ENCODE peak calls at places on chromosomes 11 and 22, in four cellular contexts. H, I, F and W are unnamed samples.
A peak's percentile ranks its signal among the peaks of the same experiment; 100 is the strongest.

GRCh38 chr11:118791015-118791960 is at the start of gene DDX6:
- DNase-seq in H (peak; percentile 91), I (peak; percentile 88), F (peak; percentile 86), W (peak; percentile 70)

GRCh38 chr11:27040302-27041115 is at the start of gene BBOX1:
- DNase-seq in H (no peak), I (peak; percentile 83), F (no peak), W (no peak)

GRCh38 chr11:8006349-8006977 is 19.3 kb downstream of the EIF3F start:
- DNase-seq in H (peak; percentile 69), I (peak; percentile 63), F (peak; percentile 36), W (no peak)

GRCh38 chr22:27224485-27225364 is 567.3 kb downstream of the MIAT start:
- DNase-seq in H (no peak), I (no peak), F (no peak), W (no peak)

GRCh38 chr11:117232911-117233409 is 489 bp downstream of the RNF214 start:
- DNase-seq in H (peak; percentile 67), I (peak; percentile 26), F (peak; percentile 9), W (no peak)

GRCh38 chr22:46696225-46696518 is 41.9 kb downstream of the CERK start:
- DNase-seq in H (no peak), I (no peak), F (no peak), W (no peak)

GRCh38 chr22:37880668-37881440 is 25.2 kb upstream of the MICALL1 start:
- DNase-seq in H (no peak), I (no peak), F (no peak), W (no peak)

GRCh38 chr11:9895016-9895415 is 231.1 kb downstream of the SWAP70 start:
- DNase-seq in H (no peak), I (no peak), F (no peak), W (no peak)

GRCh38 chr11:61972796-61973602 is 5.6 kb upstream of the FTH1 start:
- DNase-seq in H (no peak), I (peak; percentile 62), F (no peak), W (no peak)

GRCh38 chr22:48398181-48398905 is 1429.3 kb downstream of the BRD1 start:
- DNase-seq in H (no peak), I (no peak), F (no peak), W (no peak)

GRCh38 chr11:122796128-122796717 is 42.1 kb upstream of the CRTAM start:
- DNase-seq in H (peak; percentile 67), I (peak; percentile 36), F (peak; percentile 67), W (no peak)

GRCh38 chr11:29231991-29232390 is 784.8 kb downstream of the KCNA4 start:
- DNase-seq in H (no peak), I (no peak), F (no peak), W (no peak)

GRCh38 chr22:30860176-30861105 is 108.1 kb downstream of the MORC2 start:
- DNase-seq in H (peak; percentile 6), I (no peak), F (no peak), W (no peak)

GRCh38 chr11:7219457-7219856 is 32.2 kb upstream of the SYT9 start:
- DNase-seq in H (no peak), I (no peak), F (no peak), W (no peak)

GRCh38 chr11:121829159-121829643 is 286.8 kb downstream of the BLID start:
- DNase-seq in H (no peak), I (peak; percentile 48), F (no peak), W (no peak)

GRCh38 chr11:119835804-119836203 is 106.8 kb upstream of the NECTIN1 start:
- DNase-seq in H (no peak), I (no peak), F (no peak), W (no peak)

GRCh38 chr11:78831571-78831970 is 256.9 kb upstream of the NARS2 start:
- DNase-seq in H (no peak), I (no peak), F (no peak), W (no peak)

GRCh38 chr22:19805821-19806212 is 45.2 kb downstream of the TBX1 start:
- DNase-seq in H (no peak), I (peak; percentile 45), F (no peak), W (no peak)